ENCODE peak calls at places on chromosomes 13 and 19, in eight cellular contexts. O, U, K, Q, E, A, R and W are unnamed samples.

GRCh38 chr19:17045907-17046502 is 19.4 kb upstream of the CPAMD8 start:
- DNase-seq in R (no peak), A (no peak), Q (no peak), U (no peak), K (no peak), E (no peak), O (no peak), W (no peak)

GRCh38 chr19:20197747-20198146 is 30.7 kb downstream of the ZNF486 start:
- DNase-seq in O (no peak), Q (no peak), U (no peak), K (no peak), E (no peak), R (no peak), A (no peak), W (no peak)

GRCh38 chr19:19207637-19208582 is 3.8 kb upstream of the NCAN start:
- DNase-seq in K (no peak), O (no peak), U (no peak), A (no peak), E (no peak), R (no peak), Q (no peak), W (no peak)

GRCh38 chr19:9885077-9885552 is 50.0 kb downstream of the PIN1 start:
- DNase-seq in Q (peak; percentile 10), R (peak; percentile 32), U (no peak), E (no peak), K (peak; percentile 54), O (no peak), A (no peak), W (no peak)

GRCh38 chr19:738509-739128 is 12.3 kb upstream of the MISP start:
- DNase-seq in R (no peak), U (no peak), E (no peak), O (no peak), A (no peak), Q (no peak), K (no peak), W (no peak)

GRCh38 chr13:79283742-79284141 is 122.3 kb downstream of the RBM26 start:
- DNase-seq in U (no peak), A (no peak), O (no peak), E (no peak), Q (no peak), K (no peak), R (no peak), W (no peak)

GRCh38 chr19:45305007-45305406 is 17.7 kb downstream of the CKM start:
- DNase-seq in R (no peak), A (no peak), O (no peak), K (no peak), E (no peak), Q (no peak), U (no peak), W (no peak)

GRCh38 chr13:113848431-113849260 is 15.2 kb downstream of the GAS6 start:
- DNase-seq in E (no peak), Q (no peak), U (no peak), K (no peak), O (no peak), R (no peak), A (peak; percentile 57), W (no peak)

GRCh38 chr13:104625196-104625595 is 1559.0 kb upstream of the SLC10A2 start:
- DNase-seq in A (no peak), O (no peak), R (no peak), U (no peak), E (no peak), K (no peak), Q (no peak), W (no peak)

GRCh38 chr13:57123660-57124059 is 17.1 kb upstream of the PRR20A start:
- DNase-seq in A (no peak), R (no peak), U (no peak), K (peak; percentile 0), O (no peak), E (peak; percentile 81), Q (no peak), W (no peak)